ENCODE peak calls at places on chromosome 21, in five cellular contexts. One of them, this sample, is unnamed. For H3K4me1, the result is how much of the 10 kb centered on the place peaks cover.

GRCh38 chr21:41613421-41613998 is 105.6 kb upstream of the TMPRSS2 start:
- DNase-seq in PC-3: no peak
- DNase-seq in heart left ventricle: no peak
- DNase-seq in stomach: no peak
- DNase-seq in mucosa of descending colon: no peak
- DNase-seq in this sample: no peak

GRCh38 chr21:37700641-37701202 is 215.5 kb downstream of the KCNJ6 start:
- DNase-seq in heart left ventricle: peak
- DNase-seq in PC-3: peak
- DNase-seq in mucosa of descending colon: peak
- DNase-seq in stomach: no peak
- DNase-seq in this sample: peak

GRCh38 chr21:22728091-22728490 is 1729.9 kb downstream of the NCAM2 start:
- DNase-seq in stomach: no peak
- DNase-seq in PC-3: peak
- DNase-seq in mucosa of descending colon: no peak
- DNase-seq in heart left ventricle: no peak
- DNase-seq in this sample: no peak

GRCh38 chr21:28111151-28111619 is 881.5 kb downstream of the LTN1 start:
- DNase-seq in mucosa of descending colon: peak
- DNase-seq in PC-3: no peak
- DNase-seq in heart left ventricle: peak
- DNase-seq in stomach: no peak
- DNase-seq in this sample: no peak

GRCh38 chr21:16262109-16262508 is 532.3 kb downstream of the USP25 start:
- DNase-seq in PC-3: no peak
- DNase-seq in mucosa of descending colon: no peak
- DNase-seq in heart left ventricle: no peak
- DNase-seq in stomach: no peak
- DNase-seq in this sample: no peak

GRCh38 chr21:17570773-17571172 is 41.9 kb downstream of the BTG3 start:
- DNase-seq in PC-3: no peak
- DNase-seq in heart left ventricle: no peak
- DNase-seq in mucosa of descending colon: no peak
- DNase-seq in stomach: no peak
- DNase-seq in this sample: no peak

GRCh38 chr21:18522181-18522771 is 118.7 kb upstream of the TMPRSS15 start:
- DNase-seq in mucosa of descending colon: no peak
- DNase-seq in heart left ventricle: no peak
- DNase-seq in stomach: no peak
- DNase-seq in PC-3: peak
- DNase-seq in this sample: no peak

GRCh38 chr21:28336299-28336698 is 656.4 kb downstream of the LTN1 start:
- DNase-seq in mucosa of descending colon: peak
- DNase-seq in stomach: peak
- DNase-seq in PC-3: peak
- DNase-seq in heart left ventricle: no peak
- DNase-seq in this sample: peak

GRCh38 chr21:42186591-42186990 is 32.3 kb upstream of the ABCG1 start:
- DNase-seq in mucosa of descending colon: no peak
- DNase-seq in heart left ventricle: no peak
- DNase-seq in stomach: no peak
- DNase-seq in PC-3: no peak
- DNase-seq in this sample: no peak

DNA sequence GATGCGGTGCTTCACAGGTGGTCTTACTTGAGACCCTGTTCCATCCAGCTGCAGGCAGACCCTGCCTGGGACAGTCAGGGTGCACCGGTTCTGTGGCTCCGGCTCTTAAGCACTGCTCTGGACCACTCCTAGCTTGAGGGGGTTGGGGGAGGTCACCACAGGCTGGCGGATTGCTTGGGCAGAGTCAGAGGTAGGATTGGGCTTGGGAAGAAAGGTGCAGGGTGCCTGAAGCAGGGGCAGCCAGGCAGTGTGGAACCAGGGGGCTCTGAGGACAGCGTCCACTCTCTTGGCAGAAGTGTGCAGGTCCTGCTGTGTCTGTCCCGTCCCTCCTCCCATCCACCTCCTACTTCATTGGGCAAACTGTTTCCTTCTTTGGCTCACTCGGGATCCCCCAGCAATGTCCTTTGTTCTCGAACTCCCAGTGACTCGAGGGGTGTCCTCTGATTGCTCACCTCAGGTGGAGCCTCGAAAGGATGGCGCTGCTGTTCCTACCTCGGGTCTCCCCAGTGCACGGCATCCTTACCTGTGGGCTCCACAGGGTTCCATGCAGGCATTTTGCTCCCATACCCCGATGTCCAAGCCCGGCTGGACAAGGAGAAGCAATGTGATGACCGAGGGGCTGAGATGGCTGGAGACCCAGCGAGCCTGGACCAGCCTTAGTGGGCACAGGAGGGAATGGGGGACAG is 1.8 kb downstream of the PDXK start:
- DNase-seq in PC-3: no peak
- DNase-seq in stomach: no peak
- DNase-seq in heart left ventricle: no peak
- DNase-seq in mucosa of descending colon: no peak
- DNase-seq in this sample: peak
- H3K4me1 ChIP-seq in PC-3: under half
- H3K4me1 ChIP-seq in stomach: half or more
- H3K4me1 ChIP-seq in heart left ventricle: under half
- H3K4me1 ChIP-seq in mucosa of descending colon: under half
- H3K4me1 ChIP-seq in this sample: under half

DNA sequence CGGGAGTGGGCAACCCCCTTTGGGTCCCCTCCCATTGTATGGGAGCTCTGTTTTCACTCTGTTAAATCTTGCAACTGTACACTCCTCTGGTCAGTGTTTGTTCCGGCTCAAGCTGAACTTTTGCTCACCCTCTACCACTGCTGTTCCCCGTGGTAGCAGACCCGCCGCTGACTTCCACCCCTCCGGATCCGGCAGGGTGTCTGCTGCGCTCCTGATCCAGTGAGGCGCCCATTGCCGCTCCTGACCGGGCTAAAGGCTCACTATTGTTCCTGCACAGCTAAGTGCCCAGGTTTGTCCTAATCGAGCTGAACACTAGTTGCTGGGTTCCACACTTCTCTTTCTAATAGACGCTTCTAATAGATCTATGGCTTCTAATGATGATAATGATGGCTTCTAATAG is 488.6 kb downstream of the MRPL39 start:
- DNase-seq in heart left ventricle: no peak
- DNase-seq in stomach: no peak
- DNase-seq in mucosa of descending colon: no peak
- DNase-seq in PC-3: no peak
- DNase-seq in this sample: no peak
- H3K4me1 ChIP-seq in heart left ventricle: under half
- H3K4me1 ChIP-seq in stomach: under half
- H3K4me1 ChIP-seq in mucosa of descending colon: under half
- H3K4me1 ChIP-seq in PC-3: under half
- H3K4me1 ChIP-seq in this sample: under half

DNA sequence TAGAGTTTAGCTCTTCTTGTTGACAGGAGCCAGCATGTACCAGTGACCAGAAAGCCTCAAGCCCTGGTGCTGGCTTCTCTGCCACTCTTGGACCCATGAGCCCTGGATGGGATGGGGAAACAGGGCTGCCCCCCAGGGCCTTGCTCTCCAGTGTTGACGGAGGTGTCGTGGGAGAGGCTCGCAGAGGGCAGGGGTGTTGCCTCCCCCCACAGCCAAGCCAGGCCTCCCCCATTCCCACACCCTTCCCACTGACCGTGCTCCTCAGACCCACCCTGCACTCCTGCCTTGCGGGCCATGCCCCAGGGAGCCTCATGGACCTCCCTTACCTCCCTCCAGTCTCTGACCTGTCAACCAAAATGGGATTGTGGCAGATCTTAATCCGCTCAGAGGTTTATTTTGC is 123.8 kb upstream of the COL6A1 start:
- DNase-seq in PC-3: no peak
- DNase-seq in heart left ventricle: no peak
- DNase-seq in stomach: peak
- DNase-seq in mucosa of descending colon: no peak
- DNase-seq in this sample: no peak
- H3K4me1 ChIP-seq in PC-3: under half
- H3K4me1 ChIP-seq in heart left ventricle: under half
- H3K4me1 ChIP-seq in stomach: under half
- H3K4me1 ChIP-seq in mucosa of descending colon: under half
- H3K4me1 ChIP-seq in this sample: under half

GRCh38 chr21:38806153-38806941 is 618 bp downstream of the ETS2 start:
- DNase-seq in PC-3: no peak
- DNase-seq in mucosa of descending colon: no peak
- DNase-seq in stomach: no peak
- DNase-seq in heart left ventricle: peak
- DNase-seq in this sample: peak

GRCh38 chr21:38806942-38807284 is 1.2 kb downstream of the ETS2 start:
- DNase-seq in heart left ventricle: no peak
- DNase-seq in stomach: no peak
- DNase-seq in mucosa of descending colon: no peak
- DNase-seq in PC-3: peak
- DNase-seq in this sample: no peak

GRCh38 chr21:38809170-38809878 is 3.6 kb downstream of the ETS2 start:
- DNase-seq in mucosa of descending colon: no peak
- DNase-seq in PC-3: no peak
- DNase-seq in heart left ventricle: no peak
- DNase-seq in stomach: no peak
- DNase-seq in this sample: no peak

GRCh38 chr21:38807987-38808386 is 2.3 kb downstream of the ETS2 start:
- DNase-seq in stomach: no peak
- DNase-seq in PC-3: no peak
- DNase-seq in mucosa of descending colon: peak
- DNase-seq in heart left ventricle: no peak
- DNase-seq in this sample: no peak

GRCh38 chr21:38807481-38807880 is 1.8 kb downstream of the ETS2 start:
- DNase-seq in heart left ventricle: no peak
- DNase-seq in stomach: no peak
- DNase-seq in PC-3: no peak
- DNase-seq in mucosa of descending colon: no peak
- DNase-seq in this sample: no peak
- H3K4me1 ChIP-seq in heart left ventricle: under half
- H3K4me1 ChIP-seq in stomach: half or more
- H3K4me1 ChIP-seq in PC-3: half or more
- H3K4me1 ChIP-seq in mucosa of descending colon: under half
- H3K4me1 ChIP-seq in this sample: under half

GRCh38 chr21:36697473-36698159 is 1.3 kb upstream of the SIM2 start:
- DNase-seq in PC-3: no peak
- DNase-seq in mucosa of descending colon: no peak
- DNase-seq in stomach: no peak
- DNase-seq in heart left ventricle: no peak
- DNase-seq in this sample: no peak
- H3K4me1 ChIP-seq in PC-3: under half
- H3K4me1 ChIP-seq in mucosa of descending colon: under half
- H3K4me1 ChIP-seq in stomach: half or more
- H3K4me1 ChIP-seq in heart left ventricle: under half
- H3K4me1 ChIP-seq in this sample: under half

GRCh38 chr21:34840693-34841092 is 171.9 kb downstream of the CLIC6 start:
- DNase-seq in heart left ventricle: no peak
- DNase-seq in mucosa of descending colon: no peak
- DNase-seq in stomach: no peak
- DNase-seq in PC-3: no peak
- DNase-seq in this sample: no peak
- H3K4me1 ChIP-seq in heart left ventricle: under half
- H3K4me1 ChIP-seq in mucosa of descending colon: under half
- H3K4me1 ChIP-seq in stomach: under half
- H3K4me1 ChIP-seq in PC-3: under half
- H3K4me1 ChIP-seq in this sample: under half

DNA sequence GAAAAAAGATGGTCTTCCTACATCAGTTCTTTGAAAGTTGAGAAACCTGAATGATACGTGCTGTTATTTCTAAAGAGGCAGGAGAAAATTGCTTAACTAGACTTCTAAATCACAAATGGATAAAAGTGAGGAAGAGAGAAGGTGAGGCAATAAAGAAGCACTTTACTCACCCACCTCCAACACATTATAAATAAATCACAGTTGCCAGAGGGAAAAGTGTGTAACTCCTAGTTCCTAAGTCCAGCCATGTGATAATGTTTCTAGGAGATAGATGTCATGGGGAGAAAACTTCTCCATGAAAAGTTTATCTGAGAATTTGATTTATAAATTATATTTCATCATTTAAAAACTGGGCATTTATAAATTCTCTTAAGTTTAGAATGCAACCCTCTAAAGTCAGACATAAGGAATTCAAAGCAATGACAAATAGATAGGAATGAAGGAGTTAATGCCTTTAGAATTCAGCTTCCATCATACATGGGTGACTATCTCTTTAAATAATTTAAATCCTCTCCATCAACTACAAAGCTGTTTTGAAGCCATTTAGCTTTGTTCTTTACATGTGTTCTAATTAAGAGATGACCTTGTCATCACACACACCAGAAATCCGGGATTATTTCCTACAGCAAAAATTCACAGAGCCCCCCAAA is 60.0 kb downstream of the NRIP1 start:
- DNase-seq in heart left ventricle: no peak
- DNase-seq in PC-3: no peak
- DNase-seq in stomach: no peak
- DNase-seq in mucosa of descending colon: no peak
- DNase-seq in this sample: no peak
- H3K4me1 ChIP-seq in heart left ventricle: under half
- H3K4me1 ChIP-seq in PC-3: under half
- H3K4me1 ChIP-seq in stomach: half or more
- H3K4me1 ChIP-seq in mucosa of descending colon: under half
- H3K4me1 ChIP-seq in this sample: under half

GRCh38 chr21:30605968-30606367 is 5.1 kb downstream of the KRTAP22-1 start:
- DNase-seq in mucosa of descending colon: no peak
- DNase-seq in PC-3: peak
- DNase-seq in heart left ventricle: no peak
- DNase-seq in stomach: no peak
- DNase-seq in this sample: no peak
- H3K4me1 ChIP-seq in mucosa of descending colon: under half
- H3K4me1 ChIP-seq in PC-3: under half
- H3K4me1 ChIP-seq in heart left ventricle: under half
- H3K4me1 ChIP-seq in stomach: under half
- H3K4me1 ChIP-seq in this sample: under half

DNA sequence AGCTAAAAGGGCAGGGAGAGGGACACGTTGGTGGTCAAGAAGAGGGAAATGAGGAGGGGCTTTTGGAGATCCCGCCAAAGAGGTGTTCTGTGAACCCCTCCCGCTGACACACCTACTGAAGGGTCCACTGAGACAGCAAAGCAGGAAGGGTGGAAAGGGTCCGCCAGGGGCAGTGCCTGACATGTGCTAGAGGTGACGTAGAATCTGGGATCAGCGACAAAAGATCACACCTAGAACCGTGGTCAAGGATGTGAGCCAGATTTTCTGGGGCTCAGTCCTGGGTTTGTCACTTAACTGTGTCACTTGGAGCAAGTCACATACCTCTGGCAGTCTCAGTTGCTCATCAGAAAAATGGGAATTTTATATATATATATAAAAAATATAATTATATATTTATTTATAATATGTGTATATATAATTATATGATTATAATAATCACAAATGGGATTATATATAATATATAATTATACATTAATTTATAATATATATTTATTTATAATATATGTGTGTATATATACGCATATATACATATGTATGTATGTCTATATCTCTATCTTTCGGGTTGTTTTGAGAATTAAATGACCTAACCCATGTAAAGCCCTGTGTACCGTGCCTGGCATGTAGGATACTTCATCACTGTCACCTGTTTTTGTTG is 34.9 kb upstream of the ATP5PO start:
- DNase-seq in heart left ventricle: no peak
- DNase-seq in mucosa of descending colon: no peak
- DNase-seq in stomach: no peak
- DNase-seq in PC-3: no peak
- DNase-seq in this sample: no peak
- H3K4me1 ChIP-seq in heart left ventricle: under half
- H3K4me1 ChIP-seq in mucosa of descending colon: under half
- H3K4me1 ChIP-seq in stomach: under half
- H3K4me1 ChIP-seq in PC-3: under half
- H3K4me1 ChIP-seq in this sample: under half

GRCh38 chr21:45081636-45082035 is 7.3 kb downstream of the ADARB1 start:
- DNase-seq in PC-3: no peak
- DNase-seq in mucosa of descending colon: no peak
- DNase-seq in heart left ventricle: no peak
- DNase-seq in stomach: no peak
- DNase-seq in this sample: no peak
- H3K4me1 ChIP-seq in PC-3: under half
- H3K4me1 ChIP-seq in mucosa of descending colon: under half
- H3K4me1 ChIP-seq in heart left ventricle: under half
- H3K4me1 ChIP-seq in stomach: half or more
- H3K4me1 ChIP-seq in this sample: under half